ENCODE peak calls at places on chromosomes 13 and 19, in nine cellular contexts. Q is heart right ventricle; M is choroid plexus epithelial cell; S is cardiac muscle cell; V is type B pancreatic cell; U is progenitor cell of endocrine pancreas; G is hypothalamus; W is Panc1; Y is activated CD4-positive, alpha-beta T cell treated with anti-CD3 and anti-CD28 coated beads for 24 hours. P is an unnamed sample.

GRCh38 chr13:40186636-40187323 is 479.7 kb downstream of the FOXO1 start:
- DNase-seq in Q (no peak), V (no peak), G (no peak), S (no peak), W (no peak), M (no peak), Y (no peak), U (no peak), P (no peak)

GRCh38 chr13:109673477-109673876 is 112.9 kb downstream of the IRS2 start:
- DNase-seq in U (no peak), Y (no peak), S (no peak), Q (no peak), G (no peak), W (no peak), M (peak), V (no peak), P (no peak)

GRCh38 chr19:13795595-13796300 is 505 bp downstream of the ZSWIM4 start:
- DNase-seq in G (no peak), Y (no peak), S (peak), U (no peak), M (peak), Q (no peak), V (no peak), W (no peak), P (peak)

GRCh38 chr19:50713556-50714236 is 5.9 kb downstream of the SHANK1 start:
- DNase-seq in M (no peak), G (no peak), V (no peak), S (no peak), U (no peak), Q (no peak), Y (no peak), W (no peak), P (no peak)

GRCh38 chr13:58884810-58885209 is 1253.3 kb downstream of the PCDH17 start:
- DNase-seq in W (no peak), V (no peak), Q (no peak), M (peak), U (no peak), Y (no peak), S (peak), G (no peak), P (no peak)

GRCh38 chr13:64154514-64154913 is 2738.9 kb upstream of the PCDH20 start:
- DNase-seq in W (no peak), U (no peak), V (no peak), G (no peak), Y (no peak), Q (no peak), M (peak), S (no peak), P (no peak)

GRCh38 chr19:39660661-39661060 is 4.9 kb downstream of the LGALS16 start:
- DNase-seq in W (no peak), Q (no peak), S (no peak), V (no peak), M (no peak), U (no peak), G (no peak), Y (no peak), P (no peak)

GRCh38 chr19:38769635-38770211 is 3.6 kb downstream of the LGALS7 start:
- DNase-seq in W (no peak), Q (peak), S (peak), U (peak), M (peak), G (peak), V (peak), Y (peak), P (peak)

GRCh38 chr13:23949200-23949599 is 51.9 kb upstream of the C1QTNF9B start:
- DNase-seq in U (no peak), V (no peak), G (no peak), Y (no peak), S (no peak), Q (no peak), M (no peak), W (no peak), P (peak)

GRCh38 chr13:30398601-30399072 is 23.7 kb upstream of the UBE2L5 start:
- DNase-seq in G (no peak), U (no peak), Y (no peak), M (no peak), Q (no peak), S (no peak), W (no peak), V (no peak), P (no peak)

GRCh38 chr13:112532837-112533745 is 54.9 kb downstream of the TUBGCP3 start:
- DNase-seq in U (no peak), Y (no peak), S (no peak), G (no peak), M (peak), Q (no peak), W (no peak), V (no peak), P (no peak)

GRCh38 chr19:38381138-38381537 is 6.7 kb downstream of the GGN start:
- DNase-seq in M (no peak), Q (no peak), S (no peak), U (no peak), W (no peak), G (no peak), V (no peak), Y (no peak), P (no peak)

GRCh38 chr19:39474139-39474620 is 6.5 kb upstream of the TIMM50 start:
- DNase-seq in G (peak), M (peak), W (no peak), Y (peak), Q (peak), V (peak), S (peak), U (peak), P (peak)

GRCh38 chr13:76293346-76293745 is 592.9 kb downstream of the KCTD12 start:
- DNase-seq in V (no peak), M (peak), Y (no peak), S (no peak), Q (no peak), U (no peak), W (no peak), G (no peak), P (no peak)

GRCh38 chr13:51818771-51819511 is 15.0 kb upstream of the DHRS12 start:
- DNase-seq in Y (peak), U (no peak), W (no peak), S (no peak), M (peak), V (no peak), Q (no peak), G (no peak), P (no peak)

GRCh38 chr19:58157045-58157728 is 6.6 kb upstream of the ZNF329 start:
- DNase-seq in M (no peak), G (no peak), U (no peak), W (no peak), Y (no peak), V (no peak), Q (no peak), S (no peak), P (no peak)

GRCh38 chr13:75541287-75541686 is 3.6 kb upstream of the COMMD6 start:
- DNase-seq in Q (no peak), U (no peak), M (peak), Y (no peak), G (no peak), W (no peak), S (no peak), V (no peak), P (no peak)

GRCh38 chr19:19262190-19263057 is 10.7 kb downstream of the TM6SF2 start:
- DNase-seq in Q (no peak), M (no peak), W (no peak), U (no peak), G (no peak), Y (no peak), S (no peak), V (no peak), P (no peak)

GRCh38 chr13:97938701-97939475 is 14.6 kb upstream of the IPO5 start:
- DNase-seq in Q (no peak), W (no peak), Y (no peak), V (no peak), S (no peak), G (no peak), M (no peak), U (no peak), P (no peak)

GRCh38 chr13:97018029-97018819 is 23.9 kb upstream of the OXGR1 start:
- DNase-seq in U (peak), Q (peak), S (peak), Y (peak), V (no peak), G (no peak), M (peak), W (peak), P (peak)

GRCh38 chr13:53783466-53783865 is 754.9 kb downstream of the OLFM4 start:
- DNase-seq in M (no peak), G (no peak), W (no peak), Q (no peak), Y (no peak), S (no peak), V (no peak), U (no peak), P (no peak)

GRCh38 chr19:29315566-29315965 is 102.6 kb upstream of the UQCRFS1 start:
- DNase-seq in S (no peak), G (no peak), M (no peak), V (no peak), Q (no peak), Y (no peak), W (no peak), U (no peak), P (no peak)

GRCh38 chr13:72782717-72783116 is 784 bp downstream of the PIBF1 start:
- DNase-seq in M (peak), U (no peak), S (no peak), V (no peak), Y (no peak), W (no peak), G (no peak), Q (no peak), P (no peak)

GRCh38 chr13:90091611-90092010 is 1255.9 kb upstream of the MIR17HG start:
- DNase-seq in W (no peak), M (no peak), Q (no peak), G (no peak), V (no peak), U (no peak), Y (no peak), S (no peak), P (no peak)

GRCh38 chr19:3538965-3539742 is at the start of gene TEKTIP1:
- DNase-seq in V (no peak), S (no peak), U (no peak), M (peak), Q (no peak), G (no peak), Y (no peak), W (no peak), P (no peak)

GRCh38 chr13:83881917-83882625 is at the start of gene SLITRK1:
- DNase-seq in M (peak), U (peak), V (peak), Q (peak), S (peak), Y (no peak), G (peak), W (no peak), P (peak)

GRCh38 chr13:36666482-36667264 is 7.1 kb upstream of the SERTM1 start:
- DNase-seq in G (no peak), M (no peak), Q (no peak), V (no peak), W (no peak), Y (no peak), U (no peak), S (no peak), P (no peak)

GRCh38 chr13:100175078-100175802 is 86.3 kb downstream of the PCCA start:
- DNase-seq in S (no peak), Y (no peak), V (no peak), Q (no peak), W (no peak), M (no peak), U (no peak), G (no peak), P (no peak)

GRCh38 chr13:35851238-35851814 is 279.9 kb downstream of the DCLK1 start:
- DNase-seq in Q (no peak), M (no peak), Y (no peak), U (no peak), W (no peak), V (no peak), S (no peak), G (no peak), P (no peak)

GRCh38 chr13:98706446-98707110 is 45.9 kb downstream of the SLC15A1 start:
- DNase-seq in V (no peak), Y (no peak), M (peak), W (no peak), Q (no peak), S (no peak), U (no peak), G (no peak), P (no peak)

GRCh38 chr13:113607477-113608245 is 23.1 kb downstream of the TFDP1 start:
- DNase-seq in U (no peak), Y (no peak), W (no peak), V (no peak), Q (no peak), S (no peak), M (no peak), G (no peak), P (no peak)

GRCh38 chr19:51572908-51573307 is 1.8 kb downstream of the ZNF175 start:
- DNase-seq in V (no peak), U (no peak), Q (no peak), S (no peak), M (peak), Y (no peak), W (no peak), G (no peak), P (no peak)

GRCh38 chr13:68850160-68850559 is 1257.5 kb upstream of the ATXN8OS start:
- DNase-seq in W (no peak), S (no peak), Y (no peak), G (no peak), M (peak), U (no peak), V (no peak), Q (no peak), P (no peak)

GRCh38 chr13:63910406-63910957 is 2494.8 kb upstream of the PCDH20 start:
- DNase-seq in S (no peak), U (no peak), Y (no peak), M (peak), V (no peak), G (no peak), W (no peak), Q (no peak), P (peak)

GRCh38 chr13:50357586-50358118 is 342.4 kb downstream of the KCNRG start:
- DNase-seq in S (no peak), Q (peak), Y (no peak), M (peak), W (no peak), U (no peak), G (no peak), V (no peak), P (no peak)

GRCh38 chr13:30978981-30979956 is 46.8 kb downstream of the TEX26 start:
- DNase-seq in U (no peak), G (no peak), W (no peak), M (peak), S (peak), V (no peak), Y (peak), Q (no peak), P (peak)

GRCh38 chr19:38028913-38029565 is 122.0 kb downstream of the SIPA1L3 start:
- DNase-seq in Y (no peak), V (no peak), U (no peak), G (no peak), M (peak), Q (no peak), W (no peak), S (no peak), P (no peak)

GRCh38 chr13:23609414-23610186 is 39.4 kb downstream of the TNFRSF19 start:
- DNase-seq in M (peak), U (no peak), S (no peak), V (no peak), G (no peak), Q (peak), Y (no peak), W (no peak), P (peak)

GRCh38 chr19:35856001-35856400 is 710 bp upstream of the KIRREL2 start:
- DNase-seq in G (no peak), S (peak), V (no peak), U (peak), M (no peak), Y (no peak), Q (no peak), W (no peak), P (no peak)